ENCODE peak calls at places on chromosomes 6 and 20, in four cellular contexts. P, F, A and I are unnamed samples.

GRCh38 chr6:27839303-27840081 is 72.7 kb downstream of the OR2B2 start:
- DNase-seq in F (peak; percentile 54), A (no peak), P (peak; percentile 36), I (no peak)

GRCh38 chr6:107495196-107495643 is 5.3 kb downstream of the SOBP start:
- DNase-seq in P (no peak), A (no peak), F (no peak), I (no peak)

GRCh38 chr6:134230940-134231339 is 87.0 kb downstream of the SGK1 start:
- DNase-seq in A (no peak), P (no peak), F (no peak), I (no peak)

GRCh38 chr6:38783436-38784228 is 68.5 kb downstream of the DNAH8 start:
- DNase-seq in A (no peak), P (no peak), F (no peak), I (no peak)

GRCh38 chr20:10076126-10077080 is 41.6 kb downstream of the ANKEF1 start:
- DNase-seq in F (no peak), P (no peak), A (no peak), I (no peak)

GRCh38 chr6:13573669-13574110 is 711 bp upstream of the SIRT5 start:
- DNase-seq in A (no peak), P (no peak), F (peak; percentile 60), I (no peak)

GRCh38 chr6:27986928-27987725 is 30.1 kb downstream of the OR2B6 start:
- DNase-seq in F (no peak), P (no peak), A (no peak), I (no peak)

GRCh38 chr20:11451793-11452291 is 465.9 kb upstream of the BTBD3 start:
- DNase-seq in P (no peak), A (no peak), F (no peak), I (no peak)

GRCh38 chr6:130191376-130191702 is 31.4 kb downstream of the SAMD3 start:
- DNase-seq in F (no peak), A (no peak), P (no peak), I (no peak)

GRCh38 chr6:24257282-24257681 is 100.6 kb downstream of the DCDC2 start:
- DNase-seq in P (peak; percentile 13), F (no peak), A (no peak), I (no peak)

GRCh38 chr6:73011945-73012344 is 213.4 kb downstream of the KHDC1L start:
- DNase-seq in A (no peak), P (no peak), F (no peak), I (no peak)

GRCh38 chr6:163716690-163717089 is 302.2 kb downstream of the QKI start:
- DNase-seq in P (no peak), F (no peak), A (no peak), I (no peak)

GRCh38 chr6:50661636-50662035 is 51.7 kb upstream of the TFAP2D start:
- DNase-seq in A (no peak), F (no peak), P (no peak), I (no peak)

GRCh38 chr20:37534401-37535157 is 6.9 kb upstream of the BLCAP start:
- DNase-seq in F (no peak), A (no peak), P (peak; percentile 95), I (no peak)

GRCh38 chr20:45925821-45926506 is 8.5 kb upstream of the PCIF1 start:
- DNase-seq in A (no peak), P (no peak), F (no peak), I (no peak)

GRCh38 chr6:92810913-92811312 is 608.4 kb downstream of the EPHA7 start:
- DNase-seq in P (peak; percentile 76), A (no peak), F (no peak), I (no peak)

GRCh38 chr6:6758915-6759654 is 170.6 kb downstream of the LY86 start:
- DNase-seq in F (peak; percentile 61), P (peak; percentile 73), A (no peak), I (no peak)

GRCh38 chr6:23174781-23175361 is 605.5 kb downstream of the HDGFL1 start:
- DNase-seq in P (no peak), F (no peak), A (no peak), I (no peak)

GRCh38 chr6:129525055-129525454 is 184.9 kb downstream of the ARHGAP18 start:
- DNase-seq in P (no peak), F (no peak), A (no peak), I (no peak)

GRCh38 chr6:161422710-161423109 is 148.8 kb upstream of the AGPAT4 start:
- DNase-seq in A (no peak), P (no peak), F (no peak), I (no peak)

GRCh38 chr20:31476648-31477220 is 1.6 kb downstream of the REM1 start:
- DNase-seq in P (no peak), F (no peak), A (no peak), I (no peak)

GRCh38 chr6:30882764-30883475 is 1.4 kb upstream of the DDR1 start:
- DNase-seq in A (no peak), P (no peak), F (peak; percentile 89), I (peak; percentile 96)

GRCh38 chr6:30781697-30782424 is 37.5 kb upstream of the IER3 start:
- DNase-seq in F (peak; percentile 96), A (peak; percentile 99), P (no peak), I (no peak)

GRCh38 chr6:33694401-33694931 is 17.0 kb downstream of the UQCC2 start:
- DNase-seq in P (no peak), A (no peak), F (no peak), I (no peak)

GRCh38 chr20:37249304-37249703 is 12.3 kb downstream of the GHRH start:
- DNase-seq in F (no peak), A (no peak), P (no peak), I (no peak)

GRCh38 chr6:111417181-111417585 is 65.8 kb downstream of the REV3L start:
- DNase-seq in A (no peak), F (no peak), P (no peak), I (no peak)

GRCh38 chr6:130600880-130601341 is 226.3 kb upstream of the SMLR1 start:
- DNase-seq in P (no peak), A (no peak), F (no peak), I (no peak)

GRCh38 chr6:135087403-135087802 is 32.8 kb upstream of the HBS1L start:
- DNase-seq in P (no peak), A (no peak), F (no peak), I (no peak)

GRCh38 chr6:125001684-125002083 is 39.4 kb downstream of the RNF217 start:
- DNase-seq in A (no peak), F (no peak), P (no peak), I (no peak)

GRCh38 chr6:4647414-4648365 is 128.5 kb upstream of the CDYL start:
- DNase-seq in A (peak; percentile 92), F (peak; percentile 87), P (peak; percentile 20), I (no peak)

GRCh38 chr6:39218868-39219567 is 10.3 kb downstream of the KCNK5 start:
- DNase-seq in F (peak; percentile 21), P (no peak), A (no peak), I (no peak)

GRCh38 chr6:50030777-50031562 is 9.2 kb upstream of the DEFB110 start:
- DNase-seq in A (no peak), F (no peak), P (no peak), I (no peak)

DNA sequence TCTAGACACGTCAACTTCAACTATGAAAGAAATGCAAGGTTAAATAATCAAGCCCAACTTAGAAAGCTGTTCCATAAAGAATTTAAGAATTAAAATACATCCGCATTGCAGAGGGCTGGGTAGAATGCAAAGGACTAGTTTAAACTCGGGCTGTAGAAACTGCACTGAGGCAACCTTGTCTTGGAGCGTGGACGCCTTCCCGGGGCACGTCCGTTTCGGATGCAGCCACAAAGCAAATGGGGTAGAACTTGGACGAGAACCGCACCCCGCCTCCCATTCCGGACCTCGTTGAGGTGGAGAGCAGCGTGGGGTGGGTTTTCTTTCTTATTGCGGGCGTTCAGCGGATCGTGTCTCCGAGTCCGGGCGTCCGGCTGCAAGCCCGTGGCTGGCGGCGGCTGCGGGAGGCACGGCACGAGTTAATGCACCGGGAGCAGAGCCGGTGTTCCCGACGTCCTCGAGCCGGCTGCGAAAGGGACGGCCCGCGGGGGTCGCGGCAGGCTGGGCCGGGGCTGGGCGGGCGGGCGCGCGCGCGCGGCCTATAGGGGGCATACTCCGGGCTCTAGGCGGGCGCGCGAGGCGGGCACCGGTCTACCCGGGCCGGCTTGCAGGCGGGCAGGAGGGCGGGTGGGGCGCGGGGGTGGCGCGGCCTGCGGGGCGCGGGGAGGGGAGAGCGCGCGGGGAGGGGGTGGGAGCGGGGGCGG is 2.0 kb downstream of the JARID2 start:
- DNase-seq in F (peak; percentile 78), A (no peak), P (peak; percentile 49), I (no peak)
- TF ChIP-seq CTCF in F (no peak), A (peak; percentile 56), P (no peak), I (peak; percentile 59)

GRCh38 chr20:20038586-20038985 is 13.7 kb downstream of the CRNKL1 start:
- DNase-seq in P (no peak), A (no peak), F (no peak), I (no peak)

GRCh38 chr20:20036756-20037155 is 15.5 kb downstream of the CRNKL1 start:
- DNase-seq in A (no peak), F (no peak), P (no peak), I (no peak)

GRCh38 chr20:20034486-20034885 is 17.3 kb downstream of the NAA20 start:
- DNase-seq in F (no peak), A (no peak), P (no peak), I (no peak)

DNA sequence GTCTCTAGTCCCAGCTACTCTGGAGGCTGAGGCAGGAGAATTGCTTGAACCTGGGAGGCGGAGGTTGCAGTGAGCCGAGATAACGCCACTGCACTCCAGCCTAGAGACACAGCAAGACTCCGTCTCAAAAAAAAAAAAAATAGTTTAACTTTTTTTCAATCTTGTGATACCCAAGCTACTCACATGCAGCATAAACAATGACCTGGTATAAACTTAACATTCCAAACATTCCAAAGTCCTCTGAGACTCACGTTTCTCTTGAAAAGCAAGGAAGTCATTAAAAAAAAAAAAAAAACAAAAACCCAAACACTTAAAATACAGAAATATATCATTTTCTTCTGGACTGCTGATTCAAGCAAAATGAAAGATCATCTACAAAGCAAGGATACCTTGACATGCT is 14.3 kb downstream of the CRNKL1 start:
- DNase-seq in F (no peak), A (no peak), P (no peak), I (no peak)
- H3K36me3 ChIP-seq in F (peaks cover 15% of the 10 kb centered on the region), A (peaks cover 100% of the 10 kb centered on the region), P (peaks cover 19% of the 10 kb centered on the region), I (peaks cover 93% of the 10 kb centered on the region)

DNA sequence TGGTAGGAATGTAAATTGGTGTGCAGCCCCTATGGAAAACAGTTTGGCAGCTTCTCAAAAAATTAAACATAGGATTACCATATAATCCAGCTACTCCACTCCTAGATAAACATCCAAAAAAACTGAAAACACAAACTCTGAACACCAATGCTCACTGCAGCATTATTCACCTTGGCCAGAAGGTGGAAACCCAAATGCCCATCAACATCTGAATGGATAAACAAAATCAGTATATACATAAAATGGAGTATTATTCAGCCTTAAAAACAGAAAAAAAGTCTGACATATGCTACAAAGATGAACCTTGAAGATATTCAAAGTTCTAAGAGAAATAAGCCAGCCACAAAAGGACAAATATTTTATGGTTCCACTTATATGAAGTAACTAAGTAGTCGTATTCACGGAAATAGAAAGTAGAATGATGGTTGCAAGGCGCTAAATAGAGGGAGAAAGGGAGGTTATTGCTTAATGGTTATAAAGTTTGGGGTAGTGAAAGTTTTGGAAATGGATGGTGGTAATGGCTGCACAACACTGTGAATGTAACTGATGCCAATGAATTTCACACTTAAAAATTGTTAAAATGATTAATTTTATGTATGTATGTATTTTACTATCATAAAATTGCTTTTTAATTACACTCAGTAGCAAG is 4.0 kb downstream of the PHF10 start:
- DNase-seq in A (no peak), F (no peak), P (no peak), I (no peak)
- TF ChIP-seq CTCF in A (no peak), F (no peak), P (peak; percentile 17), I (no peak)

DNA sequence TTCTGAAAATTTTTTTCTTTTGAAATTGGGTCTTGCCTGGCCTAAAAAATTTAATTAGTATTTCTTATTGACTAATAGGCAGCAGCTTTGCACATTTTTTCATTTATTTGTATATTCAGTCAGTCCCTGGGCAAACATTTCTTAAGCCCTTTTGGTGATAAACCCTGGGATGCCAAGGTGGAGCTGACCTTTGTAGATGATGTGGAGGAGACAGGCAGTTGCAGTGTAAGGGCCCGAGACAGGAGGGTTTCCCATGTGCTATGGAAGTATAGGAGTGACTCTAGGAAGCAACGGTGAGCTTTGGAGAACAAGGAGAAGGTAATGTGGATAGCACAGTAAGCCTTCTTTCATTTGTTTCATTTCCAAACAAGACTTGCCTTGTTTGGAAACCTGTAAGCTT is 3.5 kb downstream of the MYBL2 start:
- DNase-seq in P (no peak), A (no peak), F (no peak), I (no peak)
- H3K36me3 ChIP-seq in P (no peaks in the 10 kb centered on the region), A (no peaks in the 10 kb centered on the region), F (no peaks in the 10 kb centered on the region), I (no peaks in the 10 kb centered on the region)